ENCODE peak calls at places on chromosomes 16 and 17, in seven cellular contexts. S, I, E, K, M, V and Q are unnamed samples. For H3K27me3, the result is how much of the 10 kb centered on the place peaks cover.

GRCh38 chr17:15999141-15999973 is at the start of the genes TTC19 and ZSWIM7:
- DNase-seq in S (peak), I (peak), E (peak), K (peak), M (peak), V (peak), Q (peak)

GRCh38 chr16:2919511-2920255 is 8.0 kb downstream of the FLYWCH1 start:
- DNase-seq in S (peak), I (peak), E (peak), K (peak), M (peak), V (no peak), Q (peak)

GRCh38 chr16:4679854-4680636 is 13.3 kb upstream of the NUDT16L1 start:
- DNase-seq in S (no peak), I (no peak), E (peak), K (peak), M (no peak), V (no peak), Q (no peak)

GRCh38 chr17:279776-280175 is 72.8 kb downstream of the RPH3AL start:
- DNase-seq in S (no peak), I (no peak), E (no peak), K (no peak), M (no peak), V (no peak), Q (no peak)

GRCh38 chr17:45648642-45649041 is 135.5 kb upstream of the CRHR1 start:
- DNase-seq in S (no peak), I (no peak), E (no peak), K (no peak), M (peak), V (no peak), Q (no peak)

GRCh38 chr16:80836846-80837245 is 32.4 kb upstream of the CDYL2 start:
- DNase-seq in S (no peak), I (no peak), E (peak), K (no peak), M (no peak), V (no peak), Q (no peak)

GRCh38 chr16:87765776-87766484 is at the start of gene KLHDC4:
- DNase-seq in S (peak), I (peak), E (peak), K (peak), M (peak), V (peak), Q (peak)

GRCh38 chr16:31186176-31186575 is 6.2 kb downstream of the FUS start:
- DNase-seq in S (no peak), I (no peak), E (no peak), K (no peak), M (no peak), V (no peak), Q (no peak)

GRCh38 chr17:1078831-1079561 is 82.1 kb downstream of the TIMM22 start:
- DNase-seq in S (no peak), I (peak), E (no peak), K (no peak), M (peak), V (no peak), Q (no peak)

GRCh38 chr16:22677024-22677830 is 136.7 kb upstream of the HS3ST2 start:
- DNase-seq in S (no peak), I (no peak), E (no peak), K (no peak), M (peak), V (no peak), Q (no peak)

GRCh38 chr16:30335598-30336474 is 19.3 kb downstream of the CD2BP2 start:
- DNase-seq in S (no peak), I (no peak), E (no peak), K (no peak), M (peak), V (no peak), Q (no peak)

GRCh38 chr16:80656731-80657150 is 115.9 kb downstream of the DYNLRB2 start:
- DNase-seq in S (no peak), I (no peak), E (no peak), K (no peak), M (no peak), V (no peak), Q (no peak)

GRCh38 chr17:4853195-4853762 is 20.1 kb downstream of the MINK1 start:
- DNase-seq in S (no peak), I (no peak), E (no peak), K (no peak), M (no peak), V (no peak), Q (no peak)

GRCh38 chr17:48261297-48261880 is 153.8 kb downstream of the SNX11 start:
- DNase-seq in S (peak), I (peak), E (peak), K (peak), M (peak), V (peak), Q (peak)

GRCh38 chr17:48310748-48311213 is 119.2 kb downstream of the SKAP1 start:
- DNase-seq in S (peak), I (no peak), E (no peak), K (no peak), M (peak), V (no peak), Q (no peak)

GRCh38 chr16:24309222-24309905 is 53.2 kb downstream of the CACNG3 start:
- DNase-seq in S (no peak), I (no peak), E (peak), K (peak), M (no peak), V (no peak), Q (no peak)

GRCh38 chr17:73542323-73542722 is 101.9 kb downstream of the SDK2 start:
- DNase-seq in S (no peak), I (no peak), E (no peak), K (no peak), M (no peak), V (no peak), Q (no peak)

GRCh38 chr16:57106767-57107166 is 14.4 kb downstream of the CPNE2 start:
- DNase-seq in S (no peak), I (no peak), E (no peak), K (no peak), M (no peak), V (no peak), Q (no peak)

GRCh38 chr17:64084086-64084939 is 45.6 kb downstream of the ERN1 start:
- DNase-seq in S (no peak), I (no peak), E (no peak), K (peak), M (peak), V (no peak), Q (peak)

GRCh38 chr17:44397479-44398440 is 8.3 kb upstream of the ITGA2B start:
- DNase-seq in S (no peak), I (no peak), E (no peak), K (no peak), M (peak), V (no peak), Q (no peak)

GRCh38 chr17:57554826-57555635 is 190.1 kb downstream of the CCDC182 start:
- DNase-seq in S (no peak), I (peak), E (peak), K (no peak), M (no peak), V (no peak), Q (no peak)

GRCh38 chr16:69396187-69397061 is 10.6 kb upstream of the TERF2 start:
- DNase-seq in S (peak), I (peak), E (peak), K (peak), M (peak), V (no peak), Q (peak)

GRCh38 chr17:333626-334396 is 18.8 kb downstream of the RPH3AL start:
- DNase-seq in S (no peak), I (peak), E (peak), K (peak), M (peak), V (no peak), Q (peak)

GRCh38 chr17:17682737-17683675 is 1.7 kb downstream of the RAI1 start:
- DNase-seq in S (no peak), I (peak), E (peak), K (peak), M (peak), V (no peak), Q (peak)

GRCh38 chr17:81049372-81049911 is 14.5 kb downstream of the BAIAP2 start:
- DNase-seq in S (no peak), I (no peak), E (peak), K (no peak), M (no peak), V (no peak), Q (peak)

GRCh38 chr17:38872671-38873385 is 3.0 kb downstream of the LASP1 start:
- DNase-seq in S (no peak), I (no peak), E (no peak), K (no peak), M (no peak), V (no peak), Q (no peak)

GRCh38 chr16:66382171-66382965 is 15.9 kb downstream of the CDH5 start:
- DNase-seq in S (no peak), I (peak), E (peak), K (peak), M (peak), V (peak), Q (peak)

GRCh38 chr16:70162041-70162451 is 11.5 kb upstream of the CLEC18C start:
- DNase-seq in S (no peak), I (peak), E (no peak), K (peak), M (no peak), V (no peak), Q (peak)

GRCh38 chr17:6831662-6832263 is at the start of gene TEKT1:
- DNase-seq in S (peak), I (peak), E (peak), K (peak), M (peak), V (peak), Q (peak)

GRCh38 chr16:31382485-31383161 is 10.5 kb upstream of the ITGAD start:
- DNase-seq in S (peak), I (peak), E (peak), K (peak), M (peak), V (peak), Q (no peak)

GRCh38 chr17:12959441-12959840 is 58.4 kb downstream of the ELAC2 start:
- DNase-seq in S (no peak), I (no peak), E (peak), K (peak), M (no peak), V (no peak), Q (no peak)

GRCh38 chr17:1908699-1909309 is 79.0 kb downstream of the RPA1 start:
- DNase-seq in S (peak), I (peak), E (peak), K (peak), M (peak), V (no peak), Q (peak)

GRCh38 chr17:4176803-4177472 is 33.9 kb downstream of the CYB5D2 start:
- DNase-seq in S (no peak), I (no peak), E (no peak), K (no peak), M (no peak), V (no peak), Q (no peak)

GRCh38 chr16:3328104-3328503 is 22.8 kb downstream of the ZNF75A start:
- DNase-seq in S (no peak), I (no peak), E (no peak), K (no peak), M (no peak), V (no peak), Q (no peak)

GRCh38 chr17:80947200-80947940 is 44.3 kb upstream of the CHMP6 start:
- DNase-seq in S (no peak), I (no peak), E (no peak), K (no peak), M (no peak), V (no peak), Q (no peak)

GRCh38 chr17:75260679-75261335 is 599 bp downstream of the GGA3 start:
- DNase-seq in S (no peak), I (no peak), E (peak), K (peak), M (no peak), V (no peak), Q (peak)

GRCh38 chr16:10578474-10579316 is 1.7 kb downstream of the EMP2 start:
- DNase-seq in S (no peak), I (no peak), E (no peak), K (no peak), M (no peak), V (no peak), Q (no peak)

GRCh38 chr17:77698903-77699615 is 259.4 kb upstream of the TNRC6C start:
- DNase-seq in S (no peak), I (no peak), E (no peak), K (no peak), M (peak), V (no peak), Q (no peak)
- H3K27me3 ChIP-seq in S (half or more), I (under half), E (under half), K (half or more), M (under half), V (under half), Q (half or more)

GRCh38 chr17:61250335-61250890 is 149.2 kb upstream of the TBX2 start:
- DNase-seq in S (no peak), I (no peak), E (peak), K (peak), M (no peak), V (no peak), Q (peak)

GRCh38 chr17:61251939-61252865 is 147.4 kb upstream of the TBX2 start:
- DNase-seq in S (no peak), I (no peak), E (peak), K (peak), M (no peak), V (no peak), Q (peak)

GRCh38 chr17:61248399-61248798 is 151.2 kb upstream of the TBX2 start:
- DNase-seq in S (no peak), I (no peak), E (no peak), K (peak), M (no peak), V (no peak), Q (no peak)

GRCh38 chr17:61247438-61247837 is 152.2 kb upstream of the TBX2 start:
- DNase-seq in S (no peak), I (no peak), E (no peak), K (peak), M (no peak), V (no peak), Q (peak)

DNA sequence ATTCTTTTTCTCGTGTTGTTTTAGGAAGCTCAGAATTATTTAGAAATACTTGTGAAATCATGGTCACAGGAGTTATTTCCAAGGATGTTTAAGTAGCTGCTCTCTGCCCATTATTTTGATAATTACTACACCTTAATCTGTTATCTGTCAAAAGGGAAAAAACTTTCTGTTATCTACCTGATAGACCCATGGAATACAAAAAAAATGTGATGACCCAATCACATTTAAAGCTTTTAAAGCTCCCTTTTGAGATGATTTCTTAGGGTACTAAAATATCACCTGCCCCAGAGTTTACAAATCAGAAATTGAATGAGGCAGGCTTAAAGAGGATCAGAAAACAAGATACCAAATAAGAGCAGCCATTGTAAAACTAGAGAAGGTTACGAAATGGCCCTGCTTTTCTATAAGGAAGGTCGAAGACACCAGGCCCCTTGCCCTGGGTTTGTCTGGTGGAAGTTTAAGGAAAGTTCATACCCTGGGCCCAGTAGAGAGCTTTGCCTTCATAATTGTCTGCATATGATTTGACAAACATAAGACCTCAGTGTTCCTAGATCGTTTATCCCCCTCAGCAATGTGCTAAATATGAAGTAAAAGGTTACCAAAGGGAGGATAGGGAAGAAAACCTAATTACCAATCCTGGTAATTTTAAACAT is 149.9 kb upstream of the TBX2 start:
- DNase-seq in S (no peak), I (no peak), E (no peak), K (no peak), M (no peak), V (no peak), Q (no peak)
- H3K23ac ChIP-seq in S (no peak), I (no peak), E (no peak), K (peak), M (no peak), V (no peak), Q (no peak)

GRCh38 chr16:21300309-21301167 is 22.4 kb upstream of the CRYM start:
- DNase-seq in S (peak), I (peak), E (peak), K (peak), M (peak), V (peak), Q (peak)

GRCh38 chr16:21302454-21302853 is 24.4 kb upstream of the CRYM start:
- DNase-seq in S (no peak), I (peak), E (no peak), K (peak), M (no peak), V (no peak), Q (peak)

GRCh38 chr16:21301168-21301894 is 23.2 kb upstream of the CRYM start:
- DNase-seq in S (peak), I (peak), E (peak), K (peak), M (peak), V (peak), Q (peak)

GRCh38 chr16:21301895-21302291 is 23.8 kb upstream of the CRYM start:
- DNase-seq in S (no peak), I (peak), E (no peak), K (peak), M (no peak), V (no peak), Q (no peak)

DNA sequence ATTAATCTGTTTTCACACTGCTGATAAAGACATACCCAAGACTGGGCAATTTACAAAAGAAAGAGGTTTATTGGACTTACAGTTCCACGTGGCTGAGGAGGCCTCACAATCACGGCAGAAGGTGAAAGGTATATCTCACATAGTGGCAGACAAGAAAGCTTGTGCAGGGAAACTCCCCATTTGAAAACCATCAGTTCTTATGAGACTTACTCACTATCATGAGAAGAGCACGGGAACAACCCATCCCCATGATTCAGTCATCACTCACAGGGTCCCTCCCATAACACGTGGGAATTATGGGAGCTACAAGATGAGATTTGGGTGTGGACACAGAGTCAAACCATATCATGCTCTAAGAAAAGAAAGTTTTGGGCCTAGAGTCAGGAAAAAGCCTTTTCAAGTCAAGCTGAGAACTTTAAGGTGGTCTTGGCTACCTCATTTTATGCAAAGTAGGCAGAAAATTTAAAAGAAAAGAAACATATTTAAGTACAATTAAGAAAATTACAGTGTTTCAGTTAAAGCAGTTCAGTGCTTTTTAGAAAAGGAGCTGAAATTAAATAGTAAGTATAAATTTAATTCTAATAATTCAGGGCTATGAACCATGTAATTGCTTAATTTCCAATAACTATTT is 24.9 kb upstream of the CRYM start:
- DNase-seq in S (no peak), I (peak), E (peak), K (peak), M (no peak), V (no peak), Q (peak)
- H3K18ac ChIP-seq in S (no peak), I (no peak), E (no peak), K (peak), M (no peak), V (no peak), Q (no peak)

GRCh38 chr17:55624789-55625433 is 97.8 kb downstream of the TMEM100 start:
- DNase-seq in S (no peak), I (no peak), E (no peak), K (no peak), M (no peak), V (no peak), Q (no peak)
- H3K27me3 ChIP-seq in S (under half), I (under half), E (under half), K (under half), M (under half), V (under half), Q (under half)

DNA sequence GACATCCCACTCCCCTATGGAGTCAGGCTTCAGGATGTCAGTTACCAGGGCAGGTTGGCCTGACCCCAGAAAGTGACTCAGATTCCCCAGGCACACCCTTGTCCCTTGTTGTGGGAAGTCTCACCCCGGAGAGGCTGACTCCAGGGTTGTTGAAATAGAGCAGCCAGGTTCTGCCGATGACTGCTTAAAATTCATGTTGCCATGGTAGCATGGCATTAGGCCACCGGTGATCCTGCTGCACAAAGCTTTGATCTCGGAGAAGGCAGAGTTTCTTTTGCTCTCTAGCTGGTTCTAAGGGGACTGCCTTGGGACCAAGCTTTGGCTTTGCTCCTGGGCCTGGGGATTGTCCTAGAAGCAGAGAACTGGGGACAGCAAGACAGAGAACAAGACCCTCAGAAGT is 106.7 kb downstream of the RGS9 start:
- DNase-seq in S (peak), I (peak), E (no peak), K (peak), M (peak), V (no peak), Q (no peak)
- H3K23ac ChIP-seq in S (no peak), I (no peak), E (no peak), K (no peak), M (no peak), V (no peak), Q (no peak)

GRCh38 chr17:82668631-82669099 is 20.4 kb upstream of the WDR45B start:
- DNase-seq in S (peak), I (peak), E (peak), K (peak), M (peak), V (peak), Q (peak)
- H3K18ac ChIP-seq in S (peak), I (no peak), E (no peak), K (no peak), M (peak), V (no peak), Q (peak)

GRCh38 chr17:78484300-78485159 is 92.7 kb downstream of the DNAH17 start:
- DNase-seq in S (peak), I (peak), E (no peak), K (no peak), M (peak), V (no peak), Q (peak)
- H3K27me3 ChIP-seq in S (half or more), I (under half), E (under half), K (under half), M (under half), V (under half), Q (under half)

GRCh38 chr17:33403194-33403593 is 110.1 kb upstream of the ASIC2 start:
- DNase-seq in S (no peak), I (no peak), E (no peak), K (no peak), M (no peak), V (no peak), Q (no peak)
- H3K23ac ChIP-seq in S (no peak), I (no peak), E (no peak), K (no peak), M (no peak), V (no peak), Q (no peak)